ENCODE peak calls at places on chromosomes 12 and 14, in seven cellular contexts. Y is neuronal stem cell, O is trophoblast cell, V is mesendoderm, Q is H1, T is H9, N is mesenchymal stem cell. U is an unnamed sample.

GRCh38 chr12:11513288-11513687 is 117.9 kb upstream of the PRB2 start:
- DNase-seq in Y (no peak), O (no peak), V (peak; percentile 46), Q (no peak), T (peak; percentile 45), N (no peak), U (no peak)

GRCh38 chr12:47648056-47648579 is 57.7 kb downstream of the RPAP3 start:
- DNase-seq in Y (no peak), O (no peak), V (no peak), Q (no peak), T (no peak), N (no peak), U (no peak)

GRCh38 chr14:33948143-33948962 is 2.5 kb downstream of the EGLN3 start:
- DNase-seq in Y (no peak), O (no peak), V (no peak), Q (no peak), T (no peak), N (no peak), U (no peak)

GRCh38 chr12:91225316-91225715 is 42.7 kb upstream of the DCN start:
- DNase-seq in Y (no peak), O (no peak), V (no peak), Q (no peak), T (no peak), N (peak; percentile 34), U (peak; percentile 35)

GRCh38 chr12:108214486-108214885 is 85.4 kb downstream of the WSCD2 start:
- DNase-seq in Y (peak; percentile 70), O (no peak), V (peak; percentile 68), Q (peak; percentile 83), T (peak; percentile 63), N (no peak), U (peak; percentile 7)

GRCh38 chr12:67705394-67706370 is 57.1 kb downstream of the DYRK2 start:
- DNase-seq in Y (no peak), O (no peak), V (no peak), Q (no peak), T (no peak), N (peak; percentile 82), U (peak; percentile 82)

GRCh38 chr12:101414533-101415119 is 7.1 kb upstream of the ARL1 start:
- DNase-seq in Y (peak; percentile 55), O (peak; percentile 59), V (peak; percentile 67), Q (no peak), T (peak; percentile 46), N (peak; percentile 68), U (peak; percentile 67)

GRCh38 chr14:58898655-58899316 is 261.0 kb downstream of the DACT1 start:
- DNase-seq in Y (no peak), O (peak; percentile 82), V (peak; percentile 29), Q (no peak), T (no peak), N (peak; percentile 93), U (peak; percentile 97)

GRCh38 chr12:122421263-122421814 is 1.1 kb downstream of the CLIP1 start:
- DNase-seq in Y (no peak), O (peak; percentile 68), V (peak; percentile 23), Q (no peak), T (no peak), N (peak; percentile 70), U (peak; percentile 47)

GRCh38 chr12:124542021-124542941 is 25.1 kb downstream of the NCOR2 start:
- DNase-seq in Y (no peak), O (peak; percentile 78), V (no peak), Q (no peak), T (no peak), N (no peak), U (no peak)

GRCh38 chr12:121970901-121971300 is 50.8 kb upstream of the BCL7A start:
- DNase-seq in Y (no peak), O (no peak), V (no peak), Q (no peak), T (no peak), N (no peak), U (no peak)

GRCh38 chr14:100640481-100641273 is 53.5 kb upstream of the BEGAIN start:
- DNase-seq in Y (no peak), O (no peak), V (no peak), Q (no peak), T (no peak), N (peak; percentile 40), U (peak; percentile 28)

GRCh38 chr14:55572578-55572977 is 7.4 kb upstream of the KTN1 start:
- DNase-seq in Y (no peak), O (no peak), V (no peak), Q (no peak), T (no peak), N (no peak), U (no peak)

GRCh38 chr12:7269273-7269672 is 34.6 kb upstream of the ACSM4 start:
- DNase-seq in Y (no peak), O (no peak), V (no peak), Q (no peak), T (no peak), N (no peak), U (peak; percentile 1)

GRCh38 chr14:76644875-76645518 is 116.3 kb upstream of the VASH1 start:
- DNase-seq in Y (peak; percentile 49), O (no peak), V (peak; percentile 61), Q (peak; percentile 82), T (peak; percentile 71), N (peak; percentile 12), U (peak; percentile 12)

GRCh38 chr14:50231475-50232275 is at the start of gene SOS2:
- DNase-seq in Y (peak; percentile 91), O (peak; percentile 66), V (peak; percentile 94), Q (peak; percentile 93), T (peak; percentile 91), N (peak; percentile 90), U (peak; percentile 71)

GRCh38 chr14:96084796-96085195 is 45.6 kb downstream of the C14orf132 start:
- DNase-seq in Y (no peak), O (no peak), V (no peak), Q (no peak), T (no peak), N (no peak), U (no peak)

GRCh38 chr12:12539411-12539810 is 23.3 kb downstream of the DUSP16 start:
- DNase-seq in Y (no peak), O (no peak), V (no peak), Q (no peak), T (no peak), N (no peak), U (peak; percentile 36)

GRCh38 chr12:104716183-104716571 is 241.9 kb downstream of the SLC41A2 start:
- DNase-seq in Y (no peak), O (no peak), V (no peak), Q (no peak), T (no peak), N (no peak), U (no peak)

GRCh38 chr12:68435816-68436215 is 103.7 kb upstream of the MDM1 start:
- DNase-seq in Y (no peak), O (peak; percentile 73), V (no peak), Q (no peak), T (no peak), N (peak; percentile 65), U (peak; percentile 93)

GRCh38 chr14:63641473-63642228 is at the start of gene WDR89:
- DNase-seq in Y (peak; percentile 99), O (peak; percentile 100), V (peak; percentile 100), Q (peak; percentile 94), T (peak; percentile 99), N (peak; percentile 100), U (peak; percentile 100)

GRCh38 chr14:62081956-62082355 is 319.7 kb downstream of the SNAPC1 start:
- DNase-seq in Y (no peak), O (no peak), V (no peak), Q (no peak), T (no peak), N (no peak), U (no peak)

GRCh38 chr12:116266220-116266619 is 11.3 kb downstream of the MED13L start:
- DNase-seq in Y (no peak), O (no peak), V (peak; percentile 84), Q (no peak), T (no peak), N (peak; percentile 53), U (peak; percentile 31)

GRCh38 chr12:86230516-86231146 is 25.6 kb downstream of the MGAT4C start:
- DNase-seq in Y (no peak), O (no peak), V (peak; percentile 22), Q (no peak), T (no peak), N (peak; percentile 52), U (peak; percentile 18)

GRCh38 chr14:85024931-85025330 is 505.0 kb upstream of the FLRT2 start:
- DNase-seq in Y (no peak), O (no peak), V (peak; percentile 50), Q (no peak), T (no peak), N (peak; percentile 60), U (no peak)

GRCh38 chr12:128131955-128132354 is 135.0 kb upstream of the TMEM132C start:
- DNase-seq in Y (no peak), O (no peak), V (no peak), Q (no peak), T (no peak), N (no peak), U (no peak)

GRCh38 chr12:27651201-27651600 is 45.0 kb upstream of the REP15 start:
- DNase-seq in Y (no peak), O (peak; percentile 33), V (no peak), Q (no peak), T (no peak), N (no peak), U (peak; percentile 14)

GRCh38 chr12:66103011-66103913 is 27.3 kb downstream of the LLPH start:
- DNase-seq in Y (no peak), O (peak; percentile 18), V (peak; percentile 78), Q (peak; percentile 74), T (peak; percentile 64), N (no peak), U (peak; percentile 31)
- H2AK5ac ChIP-seq in Y (no peak overlapping the region), O (no peak overlapping the region), V (no peak overlapping the region), Q (no peak overlapping the region), T (no peak overlapping the region), N (no peak overlapping the region), U (no peak overlapping the region)

DNA sequence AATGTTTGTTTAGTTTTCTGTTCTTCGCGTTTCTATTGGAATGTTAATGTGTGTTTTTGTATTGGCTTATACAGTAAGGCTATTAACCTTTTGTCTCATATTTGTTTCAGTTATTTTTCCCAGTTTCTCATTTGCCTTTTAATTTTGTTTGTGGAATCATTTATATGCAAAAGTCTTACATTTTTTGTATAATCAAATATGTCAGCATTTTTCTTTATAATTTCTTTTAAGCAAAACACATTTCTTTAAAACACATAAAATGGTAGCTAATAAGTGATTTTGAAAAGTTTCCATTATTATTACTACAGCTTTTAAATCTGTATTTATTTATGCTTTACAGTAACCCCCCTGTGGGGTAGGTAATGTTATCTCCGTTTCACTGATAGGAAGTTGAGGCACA is 433.8 kb downstream of the RAD51B start:
- DNase-seq in Y (no peak), O (no peak), V (no peak), Q (no peak), T (no peak), N (no peak), U (no peak)
- H2AK5ac ChIP-seq in Y (no peak overlapping the region), O (no peak overlapping the region), V (no peak overlapping the region), Q (no peak overlapping the region), T (no peak overlapping the region), N (no peak overlapping the region), U (no peak overlapping the region)

GRCh38 chr14:22998324-22999012 is 11.5 kb downstream of the C14orf93 start:
- DNase-seq in Y (no peak), O (no peak), V (no peak), Q (no peak), T (no peak), N (no peak), U (no peak)
- H2AK5ac ChIP-seq in Y (no peak overlapping the region), O (no peak overlapping the region), V (no peak overlapping the region), Q (no peak overlapping the region), T (no peak overlapping the region), N (no peak overlapping the region), U (no peak overlapping the region)

DNA sequence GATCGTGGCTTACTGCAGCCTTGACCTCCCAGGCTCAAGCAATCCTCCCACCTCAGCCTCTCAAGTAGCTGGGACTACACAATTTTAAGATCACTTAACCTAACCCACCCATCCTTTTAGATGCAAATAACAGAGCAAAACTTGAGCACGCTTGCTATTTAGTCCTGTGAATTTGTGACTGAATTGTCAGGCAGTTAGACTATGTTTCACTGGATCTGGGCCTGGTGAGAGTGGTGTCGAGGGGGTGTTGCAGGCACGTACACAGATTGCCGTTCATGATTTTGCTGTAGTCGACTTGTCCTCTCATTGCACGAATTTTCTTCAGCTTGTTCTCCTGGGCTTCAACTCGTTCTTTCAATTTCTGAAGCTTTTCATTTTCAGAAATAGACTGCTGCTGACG is 38.2 kb downstream of the ZFYVE21 start:
- DNase-seq in Y (no peak), O (no peak), V (no peak), Q (no peak), T (no peak), N (no peak), U (no peak)
- H2AK5ac ChIP-seq in Y (no peak overlapping the region), O (no peak overlapping the region), V (no peak overlapping the region), Q (no peak overlapping the region), T (no peak overlapping the region), N (no peak overlapping the region), U (no peak overlapping the region)

U was measured in IMR-90.